ENCODE peak calls at places on chromosomes 2 and 18, in seven cellular contexts. O is transverse colon; L is stimulated activated CD4-positive, alpha-beta T cell treated with anti-CD3 and anti-CD28 coated beads, Interleukin-15, amount 100 ng/mL, for 1 hour; G is WTC11; J is foreskin fibroblast; N is iris pigment epithelial cell; P is cardiac muscle cell. Y is an unnamed sample.

GRCh38 chr2:170815746-170816498 is 765 bp upstream of the GAD1 start:
- DNase-seq in G (peak), O (peak), J (peak), N (peak), P (peak), L (peak), Y (peak)

GRCh38 chr2:143258126-143258892 is 129.1 kb downstream of the ARHGAP15 start:
- DNase-seq in O (no peak), J (no peak), L (no peak), N (no peak), P (no peak), G (no peak), Y (no peak)

GRCh38 chr2:68428132-68428531 is 39.0 kb downstream of the FBXO48 start:
- DNase-seq in O (no peak), P (no peak), L (no peak), G (no peak), N (peak), J (no peak), Y (no peak)

GRCh38 chr18:54280206-54280550 is 10.9 kb downstream of the POLI start:
- DNase-seq in O (no peak), P (no peak), J (no peak), N (no peak), L (no peak), G (peak), Y (no peak)

GRCh38 chr2:108640731-108641130 is 78.6 kb upstream of the RANBP2 start:
- DNase-seq in N (peak), O (no peak), P (no peak), G (no peak), L (no peak), J (peak), Y (no peak)

GRCh38 chr2:17479875-17480274 is 38.4 kb downstream of the RAD51AP2 start:
- DNase-seq in N (peak), L (no peak), G (no peak), O (no peak), J (peak), P (no peak), Y (no peak)

GRCh38 chr2:106159867-106160785 is 34.0 kb downstream of the UXS1 start:
- DNase-seq in P (no peak), O (no peak), L (peak), N (no peak), J (no peak), G (no peak), Y (no peak)

GRCh38 chr2:38284971-38285370 is 92.1 kb downstream of the ATL2 start:
- DNase-seq in P (no peak), G (no peak), N (no peak), J (no peak), O (peak), L (no peak), Y (no peak)

GRCh38 chr2:66862871-66863650 is 428.1 kb downstream of the MEIS1 start:
- DNase-seq in P (no peak), J (peak), O (no peak), G (no peak), L (no peak), N (peak), Y (no peak)

Y was measured in HCT116.